ENCODE peak calls at places on chromosomes 11 and 22, in four cellular contexts. A is NCI-H1092, I is fibroblast of pulmonary artery, M is upper lobe of right lung. X is an unnamed sample.
A peak's percentile ranks its signal among the peaks of the same experiment; 100 is the strongest.

GRCh38 chr11:3199537-3200295 is 18.9 kb downstream of the MRGPRG start:
- DNase-seq in A (no peak), I (no peak), M (no peak), X (no peak)

GRCh38 chr22:42915980-42916765 is 59.1 kb upstream of the ARFGAP3 start:
- DNase-seq in A (no peak), I (no peak), M (no peak), X (no peak)

GRCh38 chr11:11391796-11392195 is 38.7 kb upstream of the CSNK2A3 start:
- DNase-seq in A (no peak), I (peak; percentile 82), M (no peak), X (peak; percentile 70)

GRCh38 chr11:72786305-72787261 is 7.3 kb downstream of the STARD10 start:
- DNase-seq in A (peak; percentile 48), I (no peak), M (peak; percentile 82), X (no peak)

GRCh38 chr11:46304605-46305004 is 27.1 kb downstream of the CREB3L1 start:
- DNase-seq in A (no peak), I (no peak), M (no peak), X (no peak)

GRCh38 chr11:128735935-128736610 is 42.2 kb downstream of the FLI1 start:
- DNase-seq in A (no peak), I (no peak), M (no peak), X (no peak)

GRCh38 chr11:126112547-126112946 is 49.9 kb upstream of the CDON start:
- DNase-seq in A (no peak), I (peak; percentile 49), M (no peak), X (peak; percentile 48)

GRCh38 chr11:14642873-14643696 is 519 bp upstream of the PDE3B start:
- DNase-seq in A (no peak), I (no peak), M (peak; percentile 61), X (no peak)

GRCh38 chr11:75214411-75214821 is 26.2 kb upstream of the TPBGL start:
- DNase-seq in A (peak; percentile 46), I (peak; percentile 86), M (peak; percentile 80), X (peak; percentile 80)

GRCh38 chr22:44584256-44584902 is 86.3 kb upstream of the RTL6 start:
- DNase-seq in A (no peak), I (no peak), M (peak; percentile 54), X (no peak)

GRCh38 chr11:118176400-118177134 is at the start of gene SCN2B:
- DNase-seq in A (no peak), I (no peak), M (no peak), X (no peak)

GRCh38 chr11:44564653-44565007 is 833 bp upstream of the CD82 start:
- DNase-seq in A (peak; percentile 76), I (peak; percentile 84), M (peak; percentile 90), X (peak; percentile 65)

GRCh38 chr11:132472411-132473205 is 1059.7 kb downstream of the OPCML start:
- DNase-seq in A (no peak), I (no peak), M (no peak), X (peak; percentile 3)

GRCh38 chr11:125594958-125595357 is 2.3 kb downstream of the STT3A start:
- DNase-seq in A (no peak), I (no peak), M (no peak), X (no peak)

GRCh38 chr11:100810666-100811065 is 123.6 kb downstream of the ARHGAP42 start:
- DNase-seq in A (no peak), I (no peak), M (no peak), X (no peak)

GRCh38 chr22:24510694-24511625 is 15.8 kb downstream of the UPB1 start:
- DNase-seq in A (no peak), I (peak; percentile 85), M (no peak), X (peak; percentile 49)

X was measured in brain microvascular endothelial cell.